ENCODE peak calls at places on chromosomes 6 and 20, in eight cellular contexts. R is K562, Z is mammary epithelial cell, J is endothelial cell of umbilical vein, E is IMR-90, N is GM12878, A is astrocyte, V is fibroblast of lung. M is an unnamed sample.

GRCh38 chr6:28657756-28658465 is 132.2 kb downstream of the GPX5 start:
- DNase-seq in R (peak; percentile 75), Z (peak; percentile 44), J (peak; percentile 68), E (peak; percentile 69), N (peak; percentile 44), A (peak; percentile 33), V (peak; percentile 56), M (peak; percentile 59)

GRCh38 chr20:35012227-35013069 is 56.8 kb downstream of the MYH7B start:
- DNase-seq in R (no peak), Z (no peak), J (no peak), E (no peak), N (no peak), A (no peak), V (no peak), M (no peak)

GRCh38 chr20:16462711-16463110 is 110.5 kb downstream of the KIF16B start:
- DNase-seq in R (peak; percentile 19), Z (no peak), J (no peak), E (no peak), N (no peak), A (no peak), V (no peak), M (no peak)

GRCh38 chr20:61025536-61025935 is 226.5 kb upstream of the CDH4 start:
- DNase-seq in R (no peak), Z (no peak), J (no peak), E (no peak), N (no peak), A (no peak), V (no peak), M (no peak)

GRCh38 chr20:10507052-10507451 is 71.9 kb downstream of the SLX4IP start:
- DNase-seq in R (no peak), Z (no peak), J (no peak), E (no peak), N (no peak), A (no peak), V (no peak), M (no peak)

GRCh38 chr6:1659816-1660215 is 50.1 kb downstream of the FOXC1 start:
- DNase-seq in R (no peak), Z (no peak), J (no peak), E (no peak), N (no peak), A (no peak), V (no peak), M (no peak)

GRCh38 chr6:63923139-63923739 is 287.6 kb downstream of the PHF3 start:
- DNase-seq in R (peak; percentile 24), Z (peak; percentile 7), J (peak; percentile 17), E (peak; percentile 51), N (no peak), A (peak; percentile 20), V (peak; percentile 25), M (no peak)

GRCh38 chr20:36950432-36951197 is 893 bp downstream of the SAMHD1 start:
- DNase-seq in R (peak; percentile 40), Z (peak; percentile 30), J (peak; percentile 20), E (peak; percentile 22), N (no peak), A (no peak), V (peak; percentile 10), M (peak; percentile 45)

GRCh38 chr6:18742406-18742805 is 355.3 kb downstream of the RNF144B start:
- DNase-seq in R (no peak), Z (peak; percentile 80), J (no peak), E (no peak), N (no peak), A (peak; percentile 40), V (peak; percentile 60), M (no peak)

GRCh38 chr20:5364136-5364821 is 47.5 kb upstream of the PROKR2 start:
- DNase-seq in R (no peak), Z (peak; percentile 44), J (no peak), E (no peak), N (no peak), A (no peak), V (no peak), M (no peak)

GRCh38 chr6:37347177-37348145 is 6.3 kb upstream of the RNF8 start:
- DNase-seq in R (no peak), Z (no peak), J (no peak), E (no peak), N (no peak), A (no peak), V (no peak), M (no peak)

GRCh38 chr20:5714261-5715041 is 35.8 kb upstream of the SHLD1 start:
- DNase-seq in R (peak; percentile 30), Z (peak; percentile 88), J (peak; percentile 77), E (peak; percentile 24), N (no peak), A (no peak), V (no peak), M (no peak)

GRCh38 chr6:144897441-144897921 is 612.3 kb downstream of the UTRN start:
- DNase-seq in R (no peak), Z (peak; percentile 80), J (peak; percentile 61), E (peak; percentile 87), N (no peak), A (peak; percentile 81), V (peak; percentile 86), M (peak; percentile 28)

GRCh38 chr6:156068870-156069269 is 613.2 kb upstream of the NOX3 start:
- DNase-seq in R (no peak), Z (no peak), J (peak; percentile 50), E (no peak), N (no peak), A (no peak), V (no peak), M (no peak)

GRCh38 chr6:42321976-42322375 is 104.3 kb upstream of the MRPS10 start:
- DNase-seq in R (no peak), Z (no peak), J (no peak), E (no peak), N (no peak), A (no peak), V (no peak), M (no peak)

GRCh38 chr6:42318485-42318884 is 100.8 kb upstream of the MRPS10 start:
- DNase-seq in R (no peak), Z (no peak), J (no peak), E (no peak), N (no peak), A (no peak), V (no peak), M (no peak)

GRCh38 chr6:42326248-42326647 is 108.6 kb upstream of the MRPS10 start:
- DNase-seq in R (no peak), Z (peak; percentile 84), J (no peak), E (no peak), N (no peak), A (no peak), V (no peak), M (no peak)

GRCh38 chr6:42320762-42321161 is 103.1 kb upstream of the MRPS10 start:
- DNase-seq in R (no peak), Z (no peak), J (no peak), E (no peak), N (no peak), A (peak; percentile 33), V (peak; percentile 53), M (no peak)

DNA sequence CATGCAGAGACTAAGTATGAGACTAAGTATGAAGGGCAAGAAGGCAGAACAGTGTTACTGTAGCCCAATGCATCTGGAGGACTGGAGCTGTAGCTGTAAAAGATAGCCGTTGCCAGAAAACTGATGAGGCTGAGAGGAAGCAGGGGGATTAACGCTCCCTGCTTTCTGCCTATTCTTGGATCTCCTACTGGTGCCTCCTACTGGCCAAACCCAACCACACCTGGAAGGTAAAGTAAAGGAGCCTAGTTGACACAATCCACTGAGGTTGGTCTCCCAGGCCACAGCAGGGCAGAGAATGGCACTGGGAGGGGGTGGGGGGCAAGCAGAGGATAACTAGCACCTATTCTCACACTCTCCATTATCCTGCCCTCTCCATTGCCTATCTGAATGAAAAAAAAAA is 105.0 kb upstream of the MRPS10 start:
- DNase-seq in R (peak; percentile 20), Z (no peak), J (no peak), E (no peak), N (no peak), A (no peak), V (no peak), M (no peak)
- TF ChIP-seq CTCF in R (peak; percentile 48), Z (no peak), J (no peak), E (no peak), N (no peak), A (no peak), V (no peak), M (no peak)

GRCh38 chr20:62294516-62294915 is 8.3 kb upstream of the ADRM1 start:
- DNase-seq in R (no peak), Z (no peak), J (no peak), E (no peak), N (peak; percentile 16), A (no peak), V (no peak), M (no peak)
- H3K9ac ChIP-seq in R (peak overlapping the region; percentile 23), Z (no peak overlapping the region), J (no peak overlapping the region), E (no peak overlapping the region), N (no peak overlapping the region), A (no peak overlapping the region), V (no peak overlapping the region), M (no peak overlapping the region)

DNA sequence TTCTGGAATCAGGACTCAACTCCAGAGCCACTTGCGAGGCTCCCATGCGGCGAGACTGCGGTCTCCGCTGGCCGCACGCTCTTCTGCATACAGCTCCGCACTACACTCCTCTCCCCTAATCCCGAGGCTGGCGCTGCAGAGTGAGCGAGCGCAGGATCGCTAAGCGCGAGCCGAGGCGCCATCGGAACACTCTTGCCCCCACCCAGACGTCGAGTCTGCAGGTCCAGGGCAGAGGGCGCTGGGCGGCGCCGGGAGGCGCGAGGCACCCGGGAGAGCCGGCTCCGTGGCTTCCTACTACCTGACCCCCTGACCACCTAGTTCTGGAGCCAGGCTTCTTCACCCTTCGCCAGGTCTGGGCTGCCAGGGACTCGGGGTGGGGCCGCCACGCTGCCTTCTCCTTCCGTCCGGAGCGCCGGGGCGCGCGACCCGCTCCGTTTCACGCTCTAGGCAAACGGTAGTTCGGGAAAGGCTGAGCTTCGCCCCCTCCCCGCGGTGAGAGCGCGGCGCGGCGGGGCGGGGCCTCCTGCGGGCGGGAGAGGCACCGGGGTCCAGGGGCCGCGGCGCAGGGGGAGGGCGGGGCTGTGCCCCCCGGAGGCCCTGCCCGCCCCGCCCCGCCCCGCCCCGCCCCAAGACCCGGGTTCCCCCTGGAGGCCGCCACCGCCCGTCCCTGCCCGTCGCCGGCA is 5.4 kb upstream of the TUBB2A start:
- DNase-seq in R (peak; percentile 92), Z (peak; percentile 69), J (peak; percentile 70), E (peak; percentile 71), N (no peak), A (peak; percentile 75), V (peak; percentile 83), M (peak; percentile 84)
- TF ChIP-seq CTCF in R (peak; percentile 22), Z (peak; percentile 30), J (no peak), E (peak; percentile 15), N (no peak), A (no peak), V (no peak), M (no peak)

GRCh38 chr20:31869673-31869941 is 720 bp downstream of the DUSP15 start:
- DNase-seq in R (no peak), Z (no peak), J (no peak), E (no peak), N (no peak), A (no peak), V (no peak), M (no peak)
- H3K9ac ChIP-seq in R (peak overlapping the region; percentile 77), Z (no peak overlapping the region), J (no peak overlapping the region), E (no peak overlapping the region), N (no peak overlapping the region), A (peak overlapping the region; percentile 71), V (no peak overlapping the region), M (peak overlapping the region; percentile 72)

GRCh38 chr6:2744206-2744771 is 6.4 kb downstream of the MYLK4 start:
- DNase-seq in R (no peak), Z (no peak), J (no peak), E (no peak), N (no peak), A (no peak), V (peak; percentile 17), M (no peak)
- TF ChIP-seq CTCF in R (peak; percentile 47), Z (peak; percentile 44), J (peak; percentile 16), E (peak; percentile 40), N (no peak), A (peak; percentile 43), V (no peak), M (no peak)

GRCh38 chr20:20548527-20549266 is 163.7 kb downstream of the RALGAPA2 start:
- DNase-seq in R (no peak), Z (peak; percentile 93), J (no peak), E (no peak), N (no peak), A (no peak), V (no peak), M (no peak)
- H3K9ac ChIP-seq in R (no peak overlapping the region), Z (peak overlapping the region; percentile 41), J (no peak overlapping the region), E (no peak overlapping the region), N (no peak overlapping the region), A (no peak overlapping the region), V (no peak overlapping the region), M (no peak overlapping the region)